ENCODE peak calls at places on chromosome 13, in ten cellular contexts. One of them, this sample, is unnamed.

GRCh38 chr13:47112900-47113299 is 216.0 kb upstream of the HTR2A start:
- DNase-seq in ascending aorta: no peak
- DNase-seq in MM.1S: no peak
- DNase-seq in nucleus accumbens: no peak
- DNase-seq in aorta: no peak
- DNase-seq in stimulated activated CD8-positive, alpha-beta memory T cell treated with anti-CD3 and anti-CD28 coated beads, Interleukin-12 subunit alpha, Interleukin-12 subunit beta, amount 100 ng/mL, for 4 hours: no peak
- DNase-seq in neuronal stem cell: no peak
- DNase-seq in NCI-H510A: no peak
- DNase-seq in Peyer's patch: no peak
- DNase-seq in DMS53: no peak
- DNase-seq in this sample: no peak

GRCh38 chr13:29654384-29654783 is 58.9 kb upstream of the SLC7A1 start:
- DNase-seq in ascending aorta: no peak
- DNase-seq in MM.1S: no peak
- DNase-seq in nucleus accumbens: no peak
- DNase-seq in aorta: no peak
- DNase-seq in stimulated activated CD8-positive, alpha-beta memory T cell treated with anti-CD3 and anti-CD28 coated beads, Interleukin-12 subunit alpha, Interleukin-12 subunit beta, amount 100 ng/mL, for 4 hours: no peak
- DNase-seq in neuronal stem cell: no peak
- DNase-seq in NCI-H510A: no peak
- DNase-seq in Peyer's patch: no peak
- DNase-seq in DMS53: no peak
- DNase-seq in this sample: no peak

GRCh38 chr13:90545070-90545840 is 802.2 kb upstream of the MIR17HG start:
- DNase-seq in ascending aorta: no peak
- DNase-seq in MM.1S: no peak
- DNase-seq in nucleus accumbens: no peak
- DNase-seq in aorta: no peak
- DNase-seq in stimulated activated CD8-positive, alpha-beta memory T cell treated with anti-CD3 and anti-CD28 coated beads, Interleukin-12 subunit alpha, Interleukin-12 subunit beta, amount 100 ng/mL, for 4 hours: no peak
- DNase-seq in neuronal stem cell: no peak
- DNase-seq in NCI-H510A: peak
- DNase-seq in Peyer's patch: no peak
- DNase-seq in DMS53: peak
- DNase-seq in this sample: no peak

GRCh38 chr13:26656919-26657318 is 99.4 kb downstream of the WASF3 start:
- DNase-seq in ascending aorta: no peak
- DNase-seq in MM.1S: no peak
- DNase-seq in nucleus accumbens: no peak
- DNase-seq in aorta: no peak
- DNase-seq in stimulated activated CD8-positive, alpha-beta memory T cell treated with anti-CD3 and anti-CD28 coated beads, Interleukin-12 subunit alpha, Interleukin-12 subunit beta, amount 100 ng/mL, for 4 hours: no peak
- DNase-seq in neuronal stem cell: peak
- DNase-seq in NCI-H510A: no peak
- DNase-seq in Peyer's patch: no peak
- DNase-seq in DMS53: no peak
- DNase-seq in this sample: no peak

GRCh38 chr13:45179428-45179827 is 21.4 kb downstream of the KCTD4 start:
- DNase-seq in ascending aorta: no peak
- DNase-seq in MM.1S: no peak
- DNase-seq in nucleus accumbens: no peak
- DNase-seq in aorta: no peak
- DNase-seq in stimulated activated CD8-positive, alpha-beta memory T cell treated with anti-CD3 and anti-CD28 coated beads, Interleukin-12 subunit alpha, Interleukin-12 subunit beta, amount 100 ng/mL, for 4 hours: no peak
- DNase-seq in neuronal stem cell: no peak
- DNase-seq in NCI-H510A: no peak
- DNase-seq in Peyer's patch: no peak
- DNase-seq in DMS53: no peak
- DNase-seq in this sample: no peak

GRCh38 chr13:50914301-50914700 is 4.7 kb downstream of the RNASEH2B start:
- DNase-seq in ascending aorta: no peak
- DNase-seq in MM.1S: no peak
- DNase-seq in nucleus accumbens: no peak
- DNase-seq in aorta: no peak
- DNase-seq in stimulated activated CD8-positive, alpha-beta memory T cell treated with anti-CD3 and anti-CD28 coated beads, Interleukin-12 subunit alpha, Interleukin-12 subunit beta, amount 100 ng/mL, for 4 hours: no peak
- DNase-seq in neuronal stem cell: no peak
- DNase-seq in NCI-H510A: no peak
- DNase-seq in Peyer's patch: no peak
- DNase-seq in DMS53: no peak
- DNase-seq in this sample: no peak

GRCh38 chr13:23724196-23724970 is 154.2 kb downstream of the TNFRSF19 start:
- DNase-seq in ascending aorta: no peak
- DNase-seq in MM.1S: no peak
- DNase-seq in nucleus accumbens: no peak
- DNase-seq in aorta: no peak
- DNase-seq in stimulated activated CD8-positive, alpha-beta memory T cell treated with anti-CD3 and anti-CD28 coated beads, Interleukin-12 subunit alpha, Interleukin-12 subunit beta, amount 100 ng/mL, for 4 hours: no peak
- DNase-seq in neuronal stem cell: no peak
- DNase-seq in NCI-H510A: no peak
- DNase-seq in Peyer's patch: no peak
- DNase-seq in DMS53: peak
- DNase-seq in this sample: no peak

GRCh38 chr13:28707629-28708427 is 10.9 kb downstream of the SLC46A3 start:
- DNase-seq in ascending aorta: no peak
- DNase-seq in MM.1S: peak
- DNase-seq in nucleus accumbens: no peak
- DNase-seq in aorta: no peak
- DNase-seq in stimulated activated CD8-positive, alpha-beta memory T cell treated with anti-CD3 and anti-CD28 coated beads, Interleukin-12 subunit alpha, Interleukin-12 subunit beta, amount 100 ng/mL, for 4 hours: no peak
- DNase-seq in neuronal stem cell: no peak
- DNase-seq in NCI-H510A: no peak
- DNase-seq in Peyer's patch: no peak
- DNase-seq in DMS53: peak
- DNase-seq in this sample: no peak

GRCh38 chr13:42364613-42365000 is 92.7 kb downstream of the AKAP11 start:
- DNase-seq in ascending aorta: no peak
- DNase-seq in MM.1S: no peak
- DNase-seq in nucleus accumbens: no peak
- DNase-seq in aorta: no peak
- DNase-seq in stimulated activated CD8-positive, alpha-beta memory T cell treated with anti-CD3 and anti-CD28 coated beads, Interleukin-12 subunit alpha, Interleukin-12 subunit beta, amount 100 ng/mL, for 4 hours: no peak
- DNase-seq in neuronal stem cell: peak
- DNase-seq in NCI-H510A: no peak
- DNase-seq in Peyer's patch: no peak
- DNase-seq in DMS53: no peak
- DNase-seq in this sample: no peak

GRCh38 chr13:59086147-59086546 is 1077.6 kb downstream of the DIAPH3 start:
- DNase-seq in ascending aorta: no peak
- DNase-seq in MM.1S: no peak
- DNase-seq in nucleus accumbens: no peak
- DNase-seq in aorta: no peak
- DNase-seq in stimulated activated CD8-positive, alpha-beta memory T cell treated with anti-CD3 and anti-CD28 coated beads, Interleukin-12 subunit alpha, Interleukin-12 subunit beta, amount 100 ng/mL, for 4 hours: no peak
- DNase-seq in neuronal stem cell: no peak
- DNase-seq in NCI-H510A: no peak
- DNase-seq in Peyer's patch: no peak
- DNase-seq in DMS53: no peak
- DNase-seq in this sample: no peak

GRCh38 chr13:33640832-33641231 is 177.1 kb upstream of the RFC3 start:
- DNase-seq in ascending aorta: no peak
- DNase-seq in MM.1S: no peak
- DNase-seq in nucleus accumbens: no peak
- DNase-seq in aorta: no peak
- DNase-seq in stimulated activated CD8-positive, alpha-beta memory T cell treated with anti-CD3 and anti-CD28 coated beads, Interleukin-12 subunit alpha, Interleukin-12 subunit beta, amount 100 ng/mL, for 4 hours: no peak
- DNase-seq in neuronal stem cell: no peak
- DNase-seq in NCI-H510A: no peak
- DNase-seq in Peyer's patch: no peak
- DNase-seq in DMS53: no peak
- DNase-seq in this sample: no peak

GRCh38 chr13:48222358-48223015 is 10.5 kb upstream of the ITM2B start:
- DNase-seq in ascending aorta: no peak
- DNase-seq in MM.1S: no peak
- DNase-seq in nucleus accumbens: no peak
- DNase-seq in aorta: peak
- DNase-seq in stimulated activated CD8-positive, alpha-beta memory T cell treated with anti-CD3 and anti-CD28 coated beads, Interleukin-12 subunit alpha, Interleukin-12 subunit beta, amount 100 ng/mL, for 4 hours: no peak
- DNase-seq in neuronal stem cell: no peak
- DNase-seq in NCI-H510A: no peak
- DNase-seq in Peyer's patch: peak
- DNase-seq in DMS53: no peak
- DNase-seq in this sample: no peak

GRCh38 chr13:76148374-76148773 is 512.2 kb downstream of the LMO7 start:
- DNase-seq in ascending aorta: no peak
- DNase-seq in MM.1S: peak
- DNase-seq in nucleus accumbens: no peak
- DNase-seq in aorta: no peak
- DNase-seq in stimulated activated CD8-positive, alpha-beta memory T cell treated with anti-CD3 and anti-CD28 coated beads, Interleukin-12 subunit alpha, Interleukin-12 subunit beta, amount 100 ng/mL, for 4 hours: no peak
- DNase-seq in neuronal stem cell: no peak
- DNase-seq in NCI-H510A: no peak
- DNase-seq in Peyer's patch: no peak
- DNase-seq in DMS53: no peak
- DNase-seq in this sample: no peak

GRCh38 chr13:50277906-50278305 is 262.7 kb downstream of the KCNRG start:
- DNase-seq in ascending aorta: no peak
- DNase-seq in MM.1S: no peak
- DNase-seq in nucleus accumbens: no peak
- DNase-seq in aorta: no peak
- DNase-seq in stimulated activated CD8-positive, alpha-beta memory T cell treated with anti-CD3 and anti-CD28 coated beads, Interleukin-12 subunit alpha, Interleukin-12 subunit beta, amount 100 ng/mL, for 4 hours: no peak
- DNase-seq in neuronal stem cell: no peak
- DNase-seq in NCI-H510A: no peak
- DNase-seq in Peyer's patch: no peak
- DNase-seq in DMS53: no peak
- DNase-seq in this sample: no peak

GRCh38 chr13:23828086-23828485 is 61.1 kb downstream of the MIPEP start:
- DNase-seq in ascending aorta: no peak
- DNase-seq in MM.1S: no peak
- DNase-seq in nucleus accumbens: no peak
- DNase-seq in aorta: no peak
- DNase-seq in stimulated activated CD8-positive, alpha-beta memory T cell treated with anti-CD3 and anti-CD28 coated beads, Interleukin-12 subunit alpha, Interleukin-12 subunit beta, amount 100 ng/mL, for 4 hours: no peak
- DNase-seq in neuronal stem cell: no peak
- DNase-seq in NCI-H510A: no peak
- DNase-seq in Peyer's patch: no peak
- DNase-seq in DMS53: peak
- DNase-seq in this sample: no peak

This sample was measured in CD4-positive, alpha-beta memory T cell.